ENCODE peak calls at places on chromosomes 2 and 18, in eight cellular contexts. Q is cardiac muscle cell; G is HS-27A; T is skeletal muscle cell; I is Calu3; A is CD4-positive, alpha-beta memory T cell; S is activated CD8-positive, alpha-beta memory T cell treated with anti-CD3 and anti-CD28 coated beads, Interleukin-2, amount 50 U/mL, for 48 hours; Z is GM19239. K is an unnamed sample.
A peak's percentile ranks its signal among the peaks of the same experiment; 100 is the strongest.

GRCh38 chr2:142100967-142101366 is 29.8 kb downstream of the LRP1B start:
- DNase-seq in Z (no peak), I (peak; percentile 37), G (no peak), A (no peak), Q (no peak), S (no peak), T (no peak), K (no peak)

GRCh38 chr2:239321596-239322413 is 79.0 kb downstream of the HDAC4 start:
- DNase-seq in Z (no peak), I (no peak), S (peak; percentile 72), A (peak; percentile 55), G (no peak), Q (no peak), T (no peak), K (no peak)

GRCh38 chr2:36707050-36707449 is 10.5 kb downstream of the VIT start:
- DNase-seq in G (no peak), S (no peak), Q (no peak), Z (no peak), A (no peak), I (peak; percentile 64), T (no peak), K (no peak)

GRCh38 chr2:232873292-232873908 is 3.3 kb downstream of the SNORC start:
- DNase-seq in G (no peak), A (no peak), Q (no peak), I (no peak), T (no peak), S (no peak), Z (no peak), K (no peak)

GRCh38 chr2:28484835-28485234 is 11.0 kb upstream of the PLB1 start:
- DNase-seq in Z (no peak), A (no peak), G (no peak), S (no peak), T (no peak), I (no peak), Q (no peak), K (no peak)

GRCh38 chr2:76381624-76382023 is 670.9 kb upstream of the GCFC2 start:
- DNase-seq in Z (no peak), I (no peak), T (no peak), S (no peak), G (no peak), Q (no peak), A (no peak), K (no peak)

GRCh38 chr2:121603185-121603584 is 46.1 kb downstream of the CLASP1 start:
- DNase-seq in Q (no peak), T (no peak), I (no peak), A (no peak), Z (no peak), S (no peak), G (no peak), K (no peak)

GRCh38 chr2:104788721-104789446 is 65.0 kb upstream of the POU3F3 start:
- DNase-seq in Q (no peak), G (no peak), T (no peak), S (no peak), Z (no peak), A (no peak), I (no peak), K (no peak)

GRCh38 chr2:8544786-8545631 is 136.8 kb upstream of the ID2 start:
- DNase-seq in T (peak; percentile 60), A (peak; percentile 67), Z (no peak), G (peak; percentile 12), Q (no peak), S (peak; percentile 89), I (peak; percentile 60), K (peak; percentile 84)

GRCh38 chr2:85866165-85866659 is 22.6 kb downstream of the ST3GAL5 start:
- DNase-seq in A (no peak), I (no peak), Q (no peak), S (no peak), G (no peak), T (no peak), Z (no peak), K (no peak)

GRCh38 chr2:33131108-33131507 is 184.4 kb downstream of the LTBP1 start:
- DNase-seq in T (no peak), Z (no peak), G (peak; percentile 26), I (no peak), Q (no peak), S (no peak), A (no peak), K (no peak)

GRCh38 chr2:237243487-237243886 is 157.8 kb downstream of the COPS8 start:
- DNase-seq in I (no peak), S (no peak), T (no peak), A (no peak), G (no peak), Q (no peak), Z (no peak), K (no peak)

GRCh38 chr18:62436636-62437519 is 85.9 kb upstream of the ZCCHC2 start:
- DNase-seq in A (no peak), G (no peak), T (peak; percentile 57), I (no peak), Q (no peak), Z (no peak), S (peak; percentile 13), K (no peak)

K was measured in GM10248.